ENCODE peak calls at places on chromosomes 4 and X, in four cellular contexts. One of them, this sample, is unnamed.

GRCh38 chrX:153673398-153674218 is at the start of gene PNCK:
- DNase-seq in neuronal stem cell: no peak
- DNase-seq in A549: no peak
- DNase-seq in stomach: no peak
- DNase-seq in this sample: no peak

GRCh38 chrX:25025615-25026014 is 9.8 kb upstream of the ARX start:
- DNase-seq in stomach: no peak
- DNase-seq in neuronal stem cell: no peak
- DNase-seq in A549: no peak
- DNase-seq in this sample: no peak

GRCh38 chrX:10176121-10177003 is 19.6 kb downstream of the CLCN4 start:
- DNase-seq in neuronal stem cell: no peak
- DNase-seq in stomach: peak; percentile 39
- DNase-seq in A549: no peak
- DNase-seq in this sample: no peak

GRCh38 chrX:46903458-46904242 is 8.6 kb upstream of the JADE3 start:
- DNase-seq in stomach: peak; percentile 87
- DNase-seq in neuronal stem cell: peak; percentile 38
- DNase-seq in A549: peak; percentile 83
- DNase-seq in this sample: peak; percentile 37

GRCh38 chr4:10094841-10095240 is 21.8 kb downstream of the WDR1 start:
- DNase-seq in neuronal stem cell: no peak
- DNase-seq in A549: no peak
- DNase-seq in stomach: no peak
- DNase-seq in this sample: no peak

GRCh38 chr4:25925486-25926201 is 11.6 kb downstream of the SMIM20 start:
- DNase-seq in stomach: peak; percentile 42
- DNase-seq in A549: peak; percentile 27
- DNase-seq in neuronal stem cell: no peak
- DNase-seq in this sample: peak; percentile 25

GRCh38 chr4:184166736-184167135 is 50.9 kb downstream of the ENPP6 start:
- DNase-seq in neuronal stem cell: no peak
- DNase-seq in stomach: no peak
- DNase-seq in A549: no peak
- DNase-seq in this sample: no peak

GRCh38 chr4:89598602-89599001 is 238.4 kb downstream of the SNCA start:
- DNase-seq in stomach: no peak
- DNase-seq in A549: peak; percentile 20
- DNase-seq in neuronal stem cell: no peak
- DNase-seq in this sample: no peak

GRCh38 chrX:29962061-29962460 is 253.3 kb upstream of the MAGEB2 start:
- DNase-seq in stomach: no peak
- DNase-seq in neuronal stem cell: no peak
- DNase-seq in A549: no peak
- DNase-seq in this sample: no peak

GRCh38 chr4:74038161-74039064 is at the start of gene CXCL3:
- DNase-seq in neuronal stem cell: peak; percentile 56
- DNase-seq in A549: peak; percentile 72
- DNase-seq in stomach: peak; percentile 81
- DNase-seq in this sample: no peak

GRCh38 chr4:87857789-87858188 is 25.0 kb downstream of the MEPE start:
- DNase-seq in A549: no peak
- DNase-seq in stomach: no peak
- DNase-seq in neuronal stem cell: no peak
- DNase-seq in this sample: no peak

GRCh38 chr4:36255575-36255974 is 11.3 kb upstream of the ARAP2 start:
- DNase-seq in stomach: no peak
- DNase-seq in neuronal stem cell: no peak
- DNase-seq in A549: no peak
- DNase-seq in this sample: no peak

GRCh38 chr4:1715002-1715761 is 3.1 kb upstream of the SLBP start:
- DNase-seq in neuronal stem cell: no peak
- DNase-seq in A549: no peak
- DNase-seq in stomach: no peak
- DNase-seq in this sample: no peak

GRCh38 chrX:69021561-69021960 is 143.7 kb downstream of the PJA1 start:
- DNase-seq in neuronal stem cell: no peak
- DNase-seq in stomach: no peak
- DNase-seq in A549: no peak
- DNase-seq in this sample: no peak

GRCh38 chr4:3489451-3489962 is 26.4 kb downstream of the DOK7 start:
- DNase-seq in A549: peak; percentile 38
- DNase-seq in stomach: no peak
- DNase-seq in neuronal stem cell: no peak
- DNase-seq in this sample: no peak

GRCh38 chr4:2652415-2653155 is 103.6 kb downstream of the TNIP2 start:
- DNase-seq in neuronal stem cell: no peak
- DNase-seq in A549: no peak
- DNase-seq in stomach: no peak
- DNase-seq in this sample: no peak

GRCh38 chr4:7359302-7360063 is 75.2 kb downstream of the PSAPL1 start:
- DNase-seq in stomach: no peak
- DNase-seq in neuronal stem cell: no peak
- DNase-seq in A549: peak; percentile 14
- DNase-seq in this sample: no peak

DNA sequence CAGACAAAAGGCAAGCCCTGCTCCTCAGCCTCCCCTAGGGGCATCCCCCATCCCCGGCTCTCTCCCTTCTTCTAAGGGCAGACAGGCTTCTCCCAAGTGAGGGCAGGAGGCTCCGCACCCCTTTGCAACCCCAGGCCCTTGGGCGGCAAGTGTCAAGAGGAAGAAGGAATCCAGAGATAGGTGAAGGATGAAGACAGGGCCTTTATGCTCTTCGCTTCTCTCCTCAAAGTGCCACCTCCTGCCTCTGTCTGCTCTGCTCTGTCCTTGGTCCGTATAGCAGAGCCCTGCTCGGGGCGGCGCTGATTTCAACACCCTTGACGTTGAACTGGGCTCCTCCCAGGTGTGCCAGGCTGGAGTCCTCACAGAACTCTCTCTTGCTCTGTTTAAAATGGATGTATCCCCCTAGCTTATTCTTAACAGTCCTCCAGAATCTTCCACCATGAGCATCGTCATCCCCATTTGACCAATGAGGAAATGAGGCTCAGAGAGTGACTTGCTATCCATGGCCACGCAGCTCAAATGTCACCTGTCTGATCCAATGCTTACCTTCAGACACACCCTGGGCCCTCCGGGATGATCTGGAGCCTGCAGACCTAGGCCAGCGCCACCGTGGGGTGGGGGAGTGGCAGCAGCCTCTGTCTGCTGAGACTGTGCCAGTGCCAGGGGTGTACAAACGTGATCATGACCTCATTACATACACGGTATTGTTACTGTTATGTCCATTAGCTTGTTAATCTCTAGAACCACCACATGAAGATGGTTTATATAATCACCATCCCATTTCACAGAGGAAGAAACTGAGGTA is 99.8 kb downstream of the PHKA2 start:
- DNase-seq in neuronal stem cell: no peak
- DNase-seq in A549: no peak
- DNase-seq in stomach: no peak
- DNase-seq in this sample: no peak
- H3K4me3 ChIP-seq in neuronal stem cell: no peak overlapping the region
- H3K4me3 ChIP-seq in A549: no peak overlapping the region
- H3K4me3 ChIP-seq in stomach: no peak overlapping the region
- H3K4me3 ChIP-seq in this sample: no peak overlapping the region

DNA sequence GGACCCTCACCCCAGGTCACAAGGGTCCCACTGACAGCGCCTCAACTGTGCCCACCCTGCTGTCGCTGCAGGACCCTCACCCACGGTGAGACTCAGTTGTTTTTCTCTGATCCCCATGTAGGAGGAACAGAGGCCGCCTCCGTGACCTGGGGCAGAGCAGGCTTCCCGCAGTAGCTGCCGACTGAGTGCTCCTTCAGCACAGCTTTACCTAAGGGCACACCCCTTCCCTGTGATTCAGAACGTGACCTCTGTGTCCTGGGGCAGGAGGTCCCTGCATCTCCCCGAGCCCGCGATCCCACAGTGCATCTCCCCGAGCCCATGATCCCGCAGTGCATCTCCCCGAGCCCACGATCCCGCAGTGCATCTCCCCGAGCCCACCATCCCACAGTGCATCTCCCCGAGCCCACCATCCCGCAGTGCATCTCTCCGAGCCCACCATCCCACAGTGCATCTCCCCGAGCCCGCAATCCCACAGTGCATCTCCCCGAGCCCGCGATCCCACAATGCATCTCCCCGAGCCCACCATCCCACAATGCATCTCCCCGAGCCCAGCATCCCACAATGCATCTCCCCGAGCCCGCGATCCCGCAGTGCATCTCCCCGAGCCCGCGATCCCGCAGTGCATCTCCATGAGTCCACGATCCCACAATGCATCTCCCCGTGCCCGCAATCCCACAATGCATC is 23.6 kb downstream of the PPP2R3B start:
- DNase-seq in stomach: no peak
- DNase-seq in neuronal stem cell: no peak
- DNase-seq in A549: no peak
- DNase-seq in this sample: no peak
- H3K9me3 ChIP-seq in stomach: peaks cover 28% of the 10 kb centered on the region
- H3K9me3 ChIP-seq in neuronal stem cell: peaks cover 51% of the 10 kb centered on the region
- H3K9me3 ChIP-seq in A549: peaks cover 28% of the 10 kb centered on the region
- H3K9me3 ChIP-seq in this sample: no peaks in the 10 kb centered on the region

DNA sequence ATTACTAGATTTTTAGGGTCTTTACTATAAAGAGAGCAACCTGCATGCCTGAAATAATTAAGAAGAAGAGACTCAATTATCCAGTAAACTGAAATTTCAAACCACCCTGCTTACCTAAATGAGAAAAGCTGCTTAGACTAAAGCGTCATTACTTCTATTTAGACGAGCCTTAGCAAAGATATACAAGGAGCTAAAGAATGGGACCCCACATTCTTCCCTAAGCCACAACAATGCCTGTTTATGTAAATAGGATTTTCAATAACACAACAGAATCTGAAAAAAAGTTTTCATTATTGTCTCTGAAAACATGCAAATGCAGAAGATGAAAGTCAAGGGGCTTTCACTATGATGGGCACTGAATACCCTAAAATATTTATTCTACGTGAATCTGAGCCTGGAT is 16.2 kb downstream of the GPC3 start:
- DNase-seq in neuronal stem cell: no peak
- DNase-seq in A549: no peak
- DNase-seq in stomach: no peak
- DNase-seq in this sample: no peak
- H3K4me3 ChIP-seq in neuronal stem cell: no peak overlapping the region
- H3K4me3 ChIP-seq in A549: no peak overlapping the region
- H3K4me3 ChIP-seq in stomach: no peak overlapping the region
- H3K4me3 ChIP-seq in this sample: no peak overlapping the region

GRCh38 chr4:253936-254756 is 51.1 kb downstream of the ZNF732 start:
- DNase-seq in A549: no peak
- DNase-seq in neuronal stem cell: no peak
- DNase-seq in stomach: no peak
- DNase-seq in this sample: no peak
- H3K9me3 ChIP-seq in A549: peaks cover 21% of the 10 kb centered on the region
- H3K9me3 ChIP-seq in neuronal stem cell: peaks cover 95% of the 10 kb centered on the region
- H3K9me3 ChIP-seq in stomach: peaks cover 93% of the 10 kb centered on the region
- H3K9me3 ChIP-seq in this sample: peaks cover 4% of the 10 kb centered on the region

GRCh38 chrX:140099221-140099620 is 133.9 kb upstream of the CXorf66 start:
- DNase-seq in neuronal stem cell: no peak
- DNase-seq in stomach: no peak
- DNase-seq in A549: no peak
- DNase-seq in this sample: no peak
- H3K4me3 ChIP-seq in neuronal stem cell: no peak overlapping the region
- H3K4me3 ChIP-seq in stomach: no peak overlapping the region
- H3K4me3 ChIP-seq in A549: no peak overlapping the region
- H3K4me3 ChIP-seq in this sample: no peak overlapping the region

GRCh38 chr4:39383690-39384089 is 17.5 kb upstream of the RFC1 start:
- DNase-seq in A549: no peak
- DNase-seq in stomach: no peak
- DNase-seq in neuronal stem cell: no peak
- DNase-seq in this sample: no peak
- H3K9me3 ChIP-seq in A549: no peaks in the 10 kb centered on the region
- H3K9me3 ChIP-seq in stomach: no peaks in the 10 kb centered on the region
- H3K9me3 ChIP-seq in neuronal stem cell: no peaks in the 10 kb centered on the region
- H3K9me3 ChIP-seq in this sample: no peaks in the 10 kb centered on the region

DNA sequence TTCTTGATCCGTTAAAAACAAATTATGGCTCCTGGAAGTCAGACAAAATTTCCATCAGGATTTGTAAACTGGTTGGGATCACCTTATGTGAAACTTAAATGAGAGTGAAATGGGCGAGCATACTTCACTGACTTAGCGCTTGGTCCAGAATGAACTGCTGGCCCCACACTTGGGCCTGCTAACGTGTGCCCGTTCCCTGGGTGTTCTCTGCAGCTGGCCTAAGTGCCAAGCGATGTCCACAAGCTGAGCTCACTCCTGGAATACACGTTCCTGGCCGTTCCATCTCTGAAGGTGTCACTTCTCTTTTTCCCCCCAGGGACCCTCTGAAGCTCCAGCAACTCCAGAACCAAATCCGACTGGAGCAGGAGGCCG is 132.7 kb downstream of the CBR4 start:
- DNase-seq in stomach: no peak
- DNase-seq in A549: no peak
- DNase-seq in neuronal stem cell: no peak
- DNase-seq in this sample: no peak
- H3K4me3 ChIP-seq in stomach: peak overlapping the region; percentile 51
- H3K4me3 ChIP-seq in A549: no peak overlapping the region
- H3K4me3 ChIP-seq in neuronal stem cell: peak overlapping the region; percentile 2
- H3K4me3 ChIP-seq in this sample: peak overlapping the region; percentile 42

DNA sequence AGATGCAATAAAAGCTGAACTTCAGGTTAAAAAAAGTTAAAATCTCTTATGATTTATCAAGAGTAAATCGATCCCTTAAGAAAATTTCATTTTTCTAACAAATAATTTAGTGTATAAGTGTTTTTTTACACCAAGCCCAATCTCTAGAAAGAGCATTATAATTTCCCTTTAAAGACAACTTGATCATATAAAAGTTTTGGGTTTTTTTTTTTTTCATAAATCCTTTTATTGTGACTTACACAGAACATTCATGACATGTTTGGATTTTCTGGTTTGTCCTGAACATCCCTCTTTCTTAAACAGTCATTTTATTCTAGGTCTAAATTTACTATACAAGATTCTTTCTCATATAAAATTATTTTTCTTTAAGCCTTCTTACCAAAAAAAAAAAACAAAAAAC is 6.5 kb downstream of the ZNF721 start:
- DNase-seq in A549: no peak
- DNase-seq in neuronal stem cell: no peak
- DNase-seq in stomach: no peak
- DNase-seq in this sample: no peak
- H3K9me3 ChIP-seq in A549: peaks cover 55% of the 10 kb centered on the region
- H3K9me3 ChIP-seq in neuronal stem cell: peaks cover 66% of the 10 kb centered on the region
- H3K9me3 ChIP-seq in stomach: peaks cover 67% of the 10 kb centered on the region
- H3K9me3 ChIP-seq in this sample: no peaks in the 10 kb centered on the region

DNA sequence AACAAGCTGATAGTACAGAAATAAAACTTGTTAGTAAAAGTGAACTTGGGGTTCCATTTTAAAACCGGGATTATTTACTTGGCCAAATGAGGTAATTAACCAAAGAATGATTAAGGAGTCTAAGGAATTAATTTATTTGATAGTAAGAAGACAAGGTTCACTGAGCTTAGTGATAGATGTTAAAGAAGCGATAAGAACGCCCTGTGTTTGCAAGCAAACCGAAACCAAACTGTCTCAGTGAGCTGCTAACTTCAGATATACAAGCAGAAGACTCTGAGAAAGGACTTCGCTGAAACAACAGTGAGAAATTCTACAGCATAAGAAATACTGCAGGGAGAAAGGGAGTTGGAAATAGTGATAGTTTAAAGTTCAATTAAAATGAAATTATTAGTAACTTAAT is 37.6 kb upstream of the SHISA3 start:
- DNase-seq in neuronal stem cell: no peak
- DNase-seq in stomach: no peak
- DNase-seq in A549: no peak
- DNase-seq in this sample: no peak
- H3K4me3 ChIP-seq in neuronal stem cell: no peak overlapping the region
- H3K4me3 ChIP-seq in stomach: peak overlapping the region; percentile 14
- H3K4me3 ChIP-seq in A549: no peak overlapping the region
- H3K4me3 ChIP-seq in this sample: no peak overlapping the region